ENCODE peak calls at places on chromosomes 2 and 18, in five cellular contexts. F, O, W, S and C are unnamed samples. For H3K9me3, the result is how much of the 10 kb centered on the place peaks cover.

GRCh38 chr2:195560209-195560907 is 96.7 kb upstream of the SLC39A10 start:
- DNase-seq in F (no peak), O (no peak), W (no peak), S (no peak), C (no peak)

GRCh38 chr2:19846567-19846966 is 55.2 kb downstream of the TTC32 start:
- DNase-seq in F (no peak), O (no peak), W (no peak), S (no peak), C (no peak)

GRCh38 chr2:189579585-189579984 is 1.0 kb downstream of the SLC40A1 start:
- DNase-seq in F (no peak), O (no peak), W (no peak), S (no peak), C (no peak)

GRCh38 chr2:37583867-37584266 is 87.6 kb downstream of the CDC42EP3 start:
- DNase-seq in F (no peak), O (no peak), W (no peak), S (no peak), C (no peak)

GRCh38 chr2:165369131-165369935 is 100.2 kb upstream of the CSRNP3 start:
- DNase-seq in F (no peak), O (no peak), W (no peak), S (no peak), C (no peak)

GRCh38 chr2:230520875-230521155 is 104.8 kb downstream of the SP100 start:
- DNase-seq in F (no peak), O (no peak), W (no peak), S (no peak), C (no peak)

GRCh38 chr18:32048507-32049091 is 30.0 kb downstream of the RNF125 start:
- DNase-seq in F (no peak), O (no peak), W (peak), S (no peak), C (no peak)

GRCh38 chr2:196989496-196989895 is 63.0 kb upstream of the PGAP1 start:
- DNase-seq in F (no peak), O (no peak), W (no peak), S (no peak), C (no peak)

GRCh38 chr2:24334245-24334633 is 26.1 kb downstream of the ITSN2 start:
- DNase-seq in F (no peak), O (peak), W (no peak), S (no peak), C (no peak)

GRCh38 chr2:133200684-133201421 is 367.4 kb downstream of the NCKAP5 start:
- DNase-seq in F (peak), O (no peak), W (no peak), S (no peak), C (no peak)

GRCh38 chr2:128783193-128783671 is 464.6 kb upstream of the HS6ST1 start:
- DNase-seq in F (no peak), O (peak), W (no peak), S (no peak), C (no peak)

GRCh38 chr2:237563816-237564215 is 2.6 kb upstream of the PRLH start:
- DNase-seq in F (no peak), O (peak), W (no peak), S (no peak), C (no peak)

GRCh38 chr2:28927878-28928277 is 33.4 kb downstream of the WDR43 start:
- DNase-seq in F (no peak), O (no peak), W (no peak), S (no peak), C (no peak)

GRCh38 chr2:136422512-136422911 is 304.6 kb upstream of the CXCR4 start:
- DNase-seq in F (no peak), O (no peak), W (no peak), S (no peak), C (no peak)

GRCh38 chr18:64073956-64074355 is 74.9 kb downstream of the LINC00305 start:
- DNase-seq in F (no peak), O (no peak), W (no peak), S (no peak), C (no peak)

GRCh38 chr2:119702918-119703401 is 24.0 kb downstream of the TMEM177 start:
- DNase-seq in F (peak), O (peak), W (peak), S (peak), C (peak)

GRCh38 chr18:55300469-55301195 is 287.4 kb downstream of the TCF4 start:
- DNase-seq in F (no peak), O (no peak), W (no peak), S (peak), C (no peak)

GRCh38 chr18:57794951-57795728 is 8.0 kb downstream of the ATP8B1 start:
- DNase-seq in F (no peak), O (no peak), W (no peak), S (no peak), C (no peak)

GRCh38 chr2:152600698-152601097 is 116.6 kb downstream of the PRPF40A start:
- DNase-seq in F (no peak), O (no peak), W (no peak), S (no peak), C (no peak)

GRCh38 chr2:233481368-233482142 is 85.0 kb downstream of the USP40 start:
- DNase-seq in F (no peak), O (peak), W (no peak), S (no peak), C (no peak)

GRCh38 chr2:185502351-185502750 is 236.3 kb upstream of the FSIP2 start:
- DNase-seq in F (no peak), O (no peak), W (no peak), S (no peak), C (peak)
- H3K9me3 ChIP-seq in F (under half), O (under half), W (under half), S (under half), C (under half)

GRCh38 chr2:217095511-217096205 is 235.8 kb upstream of the TNP1 start:
- DNase-seq in F (no peak), O (no peak), W (no peak), S (no peak), C (no peak)

GRCh38 chr2:217090024-217090473 is 230.2 kb upstream of the TNP1 start:
- DNase-seq in F (no peak), O (no peak), W (peak), S (no peak), C (no peak)

GRCh38 chr2:217090884-217091283 is 231.0 kb upstream of the TNP1 start:
- DNase-seq in F (no peak), O (no peak), W (no peak), S (no peak), C (no peak)

GRCh38 chr2:217091531-217091930 is 231.7 kb upstream of the TNP1 start:
- DNase-seq in F (no peak), O (no peak), W (no peak), S (no peak), C (no peak)

GRCh38 chr2:217092710-217093379 is 233.0 kb upstream of the TNP1 start:
- DNase-seq in F (no peak), O (no peak), W (no peak), S (peak), C (peak)
- H3K27ac ChIP-seq in F (no peak), O (no peak), W (no peak), S (no peak), C (no peak)

DNA sequence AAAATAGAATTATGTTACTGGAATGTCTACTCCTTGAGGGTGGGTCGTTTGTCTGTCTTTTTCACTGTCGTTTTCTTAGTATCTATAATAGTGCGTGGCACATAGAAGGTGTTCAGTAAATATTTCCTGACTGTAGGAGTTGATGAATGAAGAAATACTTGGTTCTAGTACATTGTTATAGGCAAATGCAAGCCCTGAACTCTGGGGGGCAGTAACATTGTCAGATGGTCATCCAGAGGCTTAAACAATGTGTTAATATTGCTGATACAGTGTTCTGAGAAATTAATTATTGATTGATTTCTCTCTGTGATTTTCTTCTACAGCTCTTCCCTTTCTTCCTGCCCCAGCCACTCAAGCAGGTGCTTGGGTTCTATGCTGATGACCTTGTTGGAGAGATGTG is 24.4 kb upstream of the THOC1 start:
- DNase-seq in F (no peak), O (no peak), W (no peak), S (no peak), C (peak)
- TF ChIP-seq CTCF in F (peak), O (no peak), W (peak), S (peak), C (peak)

GRCh38 chr2:240528406-240529040 is 29.3 kb downstream of the ANKMY1 start:
- DNase-seq in F (no peak), O (no peak), W (no peak), S (no peak), C (no peak)
- H3K9me3 ChIP-seq in F (under half), O (under half), W (under half), S (under half), C (under half)

DNA sequence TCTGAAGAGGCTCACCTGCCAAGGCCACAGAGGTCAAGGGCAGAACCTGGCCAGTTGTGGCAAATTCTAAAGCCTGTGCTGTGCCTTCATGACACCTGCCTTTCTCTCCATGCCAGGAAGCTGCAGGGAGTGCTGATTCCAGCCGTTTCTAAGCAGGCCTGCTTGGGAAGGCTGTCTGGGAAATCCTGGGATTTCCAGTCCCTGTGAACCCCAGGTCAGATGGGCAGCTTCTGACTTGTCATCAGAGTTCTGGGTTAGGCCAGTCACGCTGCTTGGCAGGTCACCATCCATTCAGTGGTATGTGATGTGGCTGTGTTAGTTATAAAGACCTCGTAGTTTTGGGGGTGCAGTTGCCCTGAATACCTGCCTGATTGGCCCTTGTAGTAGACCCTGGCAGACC is 70.7 kb upstream of the ALPP start:
- DNase-seq in F (no peak), O (no peak), W (no peak), S (no peak), C (no peak)
- H3K27ac ChIP-seq in F (no peak), O (no peak), W (no peak), S (no peak), C (no peak)

DNA sequence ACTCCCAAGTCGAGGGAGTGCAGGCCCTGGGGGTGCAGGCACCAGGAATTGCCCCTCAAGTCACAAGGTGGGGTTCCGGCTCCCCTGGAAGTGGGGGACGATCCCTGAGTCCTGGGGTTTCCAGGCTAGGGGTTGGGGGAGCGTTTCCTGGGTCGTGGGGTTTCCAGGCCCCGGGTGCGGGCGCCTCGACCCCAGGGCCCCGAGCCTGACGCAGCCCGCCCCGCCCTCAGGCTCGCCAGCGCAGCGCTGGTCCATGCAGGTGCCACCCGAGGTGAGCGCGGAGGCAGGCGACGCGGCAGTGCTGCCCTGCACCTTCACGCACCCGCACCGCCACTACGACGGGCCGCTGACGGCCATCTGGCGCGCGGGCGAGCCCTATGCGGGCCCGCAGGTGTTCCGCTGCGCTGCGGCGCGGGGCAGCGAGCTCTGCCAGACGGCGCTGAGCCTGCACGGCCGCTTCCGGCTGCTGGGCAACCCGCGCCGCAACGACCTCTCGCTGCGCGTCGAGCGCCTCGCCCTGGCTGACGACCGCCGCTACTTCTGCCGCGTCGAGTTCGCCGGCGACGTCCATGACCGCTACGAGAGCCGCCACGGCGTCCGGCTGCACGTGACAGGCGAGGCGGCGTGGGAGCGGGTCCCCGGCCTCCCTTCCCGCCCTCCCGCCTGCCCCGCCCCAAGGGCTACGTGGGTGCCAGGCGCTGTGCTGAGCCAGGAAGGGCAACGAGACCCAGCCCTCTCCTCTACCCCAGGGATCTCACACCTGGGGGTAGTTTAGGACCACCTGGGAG is 12.0 kb downstream of the SIGLEC15 start:
- DNase-seq in F (no peak), O (peak), W (no peak), S (peak), C (peak)
- TF ChIP-seq CTCF in F (no peak), O (peak), W (no peak), S (peak), C (peak)

GRCh38 chr2:134225841-134226240 is 28.0 kb upstream of the MGAT5 start:
- DNase-seq in F (no peak), O (no peak), W (no peak), S (no peak), C (no peak)
- H3K9me3 ChIP-seq in F (under half), O (under half), W (under half), S (under half), C (under half)